ENCODE peak calls at places on chromosomes 2 and 18, in four cellular contexts. X is colonic mucosa, B is A549, R is Panc1. Z is an unnamed sample.
A peak's percentile ranks its signal among the peaks of the same experiment; 100 is the strongest.

GRCh38 chr2:112092286-112093041 is 37.4 kb downstream of the TMEM87B start:
- DNase-seq in X (no peak), B (no peak), R (no peak), Z (no peak)

GRCh38 chr2:54983345-54984235 is 66.7 kb downstream of the RTN4 start:
- DNase-seq in B (no peak), R (peak; percentile 33), X (no peak), Z (no peak)

GRCh38 chr2:55923091-55923977 is at the start of gene EFEMP1:
- DNase-seq in X (peak; percentile 49), R (no peak), B (peak; percentile 41), Z (peak; percentile 83)

GRCh38 chr2:207734264-207734635 is 22.8 kb downstream of the CCNYL1 start:
- DNase-seq in B (no peak), R (no peak), X (no peak), Z (no peak)

GRCh38 chr2:65064728-65065552 is 8.7 kb downstream of the CEP68 start:
- DNase-seq in R (no peak), B (peak; percentile 52), X (peak; percentile 59), Z (peak; percentile 67)

GRCh38 chr2:111194835-111195621 is 74.3 kb downstream of the BCL2L11 start:
- DNase-seq in R (no peak), X (no peak), B (no peak), Z (no peak)

GRCh38 chr2:230161180-230161579 is 58.6 kb downstream of the SP110 start:
- DNase-seq in B (no peak), R (no peak), X (no peak), Z (no peak)

GRCh38 chr2:50098242-50098641 is 933.7 kb downstream of the NRXN1 start:
- DNase-seq in X (no peak), B (no peak), R (no peak), Z (no peak)

GRCh38 chr2:88230912-88231311 is 60.8 kb downstream of the THNSL2 start:
- DNase-seq in R (no peak), B (no peak), X (no peak), Z (no peak)

GRCh38 chr2:27227501-27227900 is 10.3 kb downstream of the CAD start:
- DNase-seq in B (no peak), R (no peak), X (no peak), Z (no peak)

GRCh38 chr18:80180778-80181564 is 66.3 kb downstream of the PARD6G start:
- DNase-seq in B (no peak), X (no peak), R (no peak), Z (no peak)

GRCh38 chr2:120892967-120893667 is 157.4 kb downstream of the GLI2 start:
- DNase-seq in B (no peak), R (no peak), X (no peak), Z (no peak)

GRCh38 chr2:174454566-174454965 is 32.3 kb downstream of the GPR155 start:
- DNase-seq in B (no peak), X (no peak), R (no peak), Z (no peak)

GRCh38 chr2:160278889-160279196 is 78.8 kb upstream of the ITGB6 start:
- DNase-seq in X (no peak), B (no peak), R (no peak), Z (no peak)

GRCh38 chr2:205769494-205769848 is 87.2 kb downstream of the NRP2 start:
- DNase-seq in B (no peak), X (no peak), R (no peak), Z (no peak)

GRCh38 chr2:150469706-150470105 is 17.8 kb downstream of the RND3 start:
- DNase-seq in X (no peak), R (no peak), B (no peak), Z (no peak)

GRCh38 chr2:85997016-85997970 is 108.4 kb downstream of the POLR1A start:
- DNase-seq in B (no peak), X (no peak), R (no peak), Z (no peak)

GRCh38 chr2:216590780-216591179 is 42.4 kb upstream of the IGFBP2 start:
- DNase-seq in X (peak; percentile 21), R (no peak), B (peak; percentile 13), Z (no peak)

GRCh38 chr2:21041943-21042707 is 1.7 kb downstream of the APOB start:
- DNase-seq in X (no peak), B (no peak), R (no peak), Z (no peak)

GRCh38 chr2:126656311-126657145 is 570 bp downstream of the GYPC start:
- DNase-seq in X (no peak), R (no peak), B (no peak), Z (no peak)

GRCh38 chr2:126658910-126659613 is 3.1 kb downstream of the GYPC start:
- DNase-seq in R (no peak), B (no peak), X (peak; percentile 65), Z (peak; percentile 69)

GRCh38 chr2:126657146-126657635 is 1.2 kb downstream of the GYPC start:
- DNase-seq in X (peak; percentile 42), B (no peak), R (no peak), Z (no peak)

GRCh38 chr2:126658316-126658909 is 2.5 kb downstream of the GYPC start:
- DNase-seq in R (no peak), B (no peak), X (no peak), Z (no peak)

GRCh38 chr2:126657636-126658315 is 1.8 kb downstream of the GYPC start:
- DNase-seq in X (peak; percentile 57), B (no peak), R (peak; percentile 82), Z (peak; percentile 78)
- TF ChIP-seq CTCF in X (no peak), B (no peak), R (no peak), Z (no peak)

DNA sequence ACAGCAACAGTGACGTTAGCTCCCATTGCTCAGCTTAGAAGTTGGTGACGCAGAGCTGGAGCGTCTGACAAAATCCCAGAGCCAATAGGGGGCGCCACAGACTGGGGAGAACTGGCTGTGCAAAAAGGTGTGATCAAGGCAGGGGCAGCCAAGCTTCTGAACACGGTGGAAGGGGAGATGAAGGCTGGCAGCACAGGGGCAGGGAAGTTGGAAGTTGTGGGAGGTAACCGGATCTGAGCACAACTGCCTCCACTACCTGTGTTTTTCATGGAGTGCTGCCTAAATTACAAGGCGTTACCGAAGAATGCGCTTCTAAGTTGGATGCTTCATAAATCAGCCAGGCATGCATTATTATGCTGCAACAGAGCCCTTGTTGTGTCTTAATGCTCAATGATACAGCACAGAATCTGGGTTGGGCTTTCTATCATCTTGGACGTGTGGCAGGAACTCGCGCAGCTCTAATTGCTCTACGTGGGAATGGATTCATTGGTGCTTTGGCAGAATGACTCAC is 370.0 kb downstream of the SLC4A3 start:
- DNase-seq in X (peak; percentile 23), B (no peak), R (no peak), Z (no peak)
- TF ChIP-seq CTCF in X (no peak), B (peak; percentile 21), R (peak; percentile 41), Z (no peak)

DNA sequence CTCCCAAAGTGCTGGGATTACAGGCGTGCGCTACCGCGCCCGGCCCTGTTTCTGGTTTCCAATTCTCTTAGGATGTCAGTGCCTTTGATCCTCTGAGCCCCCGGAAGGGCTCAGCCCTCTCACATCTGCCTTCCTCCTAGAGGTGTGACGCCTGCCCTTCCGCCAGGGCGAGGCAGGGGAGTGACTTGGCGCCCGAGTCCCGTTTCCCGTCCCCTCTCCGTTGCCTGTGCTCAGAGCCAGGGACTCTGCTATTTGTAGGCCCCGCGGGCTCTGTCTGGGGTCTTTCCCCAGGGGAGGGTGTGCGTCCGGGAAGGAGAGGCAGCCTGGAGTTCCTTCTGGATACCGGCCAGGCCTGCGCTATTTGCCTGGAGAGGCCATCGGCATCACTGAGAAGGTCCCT is 103.8 kb upstream of the TAF1B start:
- DNase-seq in B (no peak), R (no peak), X (peak; percentile 70), Z (no peak)
- TF ChIP-seq CTCF in B (no peak), R (no peak), X (no peak), Z (no peak)

GRCh38 chr2:126972272-126972626 is 73.6 kb downstream of the TEX51 start:
- DNase-seq in R (no peak), X (no peak), B (no peak), Z (no peak)
- TF ChIP-seq CTCF in R (peak; percentile 70), X (peak; percentile 40), B (peak; percentile 4), Z (no peak)

Z was measured in lung.